ENCODE peak calls at places on chromosomes 12 and 14, in eight cellular contexts. X, F, D, B, J, R, M and Y are unnamed samples.

GRCh38 chr12:43758247-43758727 is 303 bp downstream of the PUS7L start:
- DNase-seq in B (peak), R (peak), D (peak), M (no peak), F (no peak), J (peak), X (no peak), Y (peak)

GRCh38 chr14:34718750-34719304 is 4.4 kb upstream of the CFL2 start:
- DNase-seq in R (no peak), B (no peak), X (no peak), D (no peak), M (no peak), F (no peak), J (no peak), Y (no peak)

GRCh38 chr14:36859119-36859518 is 197.5 kb downstream of the PAX9 start:
- DNase-seq in B (no peak), X (no peak), J (no peak), M (no peak), F (no peak), D (no peak), R (no peak), Y (no peak)

GRCh38 chr14:85878874-85879273 is 348.9 kb downstream of the FLRT2 start:
- DNase-seq in F (no peak), M (no peak), D (no peak), B (no peak), J (no peak), R (no peak), X (no peak), Y (no peak)

GRCh38 chr12:78584695-78585094 is 279.9 kb upstream of the SYT1 start:
- DNase-seq in X (no peak), F (peak), M (no peak), D (peak), J (no peak), B (no peak), R (no peak), Y (no peak)

GRCh38 chr12:45745861-45746277 is 16.4 kb downstream of the ARID2 start:
- DNase-seq in D (no peak), X (no peak), B (no peak), M (no peak), F (peak), J (no peak), R (no peak), Y (no peak)

GRCh38 chr14:42911642-42912041 is 1305.0 kb downstream of the LRFN5 start:
- DNase-seq in M (no peak), R (no peak), F (peak), D (no peak), J (no peak), B (no peak), X (no peak), Y (no peak)

GRCh38 chr14:99961826-99962518 is 103.2 kb upstream of the EVL start:
- DNase-seq in R (no peak), D (no peak), F (no peak), J (peak), B (no peak), M (no peak), X (no peak), Y (no peak)

GRCh38 chr14:92935446-92935845 is 12.5 kb downstream of the CHGA start:
- DNase-seq in D (no peak), J (no peak), R (no peak), F (no peak), X (no peak), B (no peak), M (no peak), Y (no peak)

GRCh38 chr12:28955491-28955890 is 193.6 kb upstream of the FAR2 start:
- DNase-seq in D (no peak), J (no peak), X (no peak), B (no peak), R (no peak), F (no peak), M (no peak), Y (no peak)

GRCh38 chr14:23421594-23421993 is 13.5 kb upstream of the MYH6 start:
- DNase-seq in B (no peak), R (no peak), F (no peak), D (no peak), J (no peak), M (no peak), X (no peak), Y (no peak)

GRCh38 chr12:46219892-46220655 is 48.8 kb downstream of the SLC38A1 start:
- DNase-seq in B (no peak), D (peak), F (peak), M (no peak), X (no peak), J (no peak), R (no peak), Y (peak)

GRCh38 chr14:43729149-43729548 is 777.9 kb downstream of the FSCB start:
- DNase-seq in B (no peak), D (peak), M (no peak), J (no peak), X (no peak), R (no peak), F (no peak), Y (no peak)

GRCh38 chr14:104094056-104094708 is 8.7 kb downstream of the ASPG start:
- DNase-seq in X (no peak), F (no peak), M (no peak), D (no peak), R (no peak), B (no peak), J (no peak), Y (peak)

GRCh38 chr14:105682956-105683570 is 156.7 kb downstream of the TMEM121 start:
- DNase-seq in M (no peak), J (peak), F (no peak), X (no peak), D (no peak), R (no peak), B (no peak), Y (no peak)

DNA sequence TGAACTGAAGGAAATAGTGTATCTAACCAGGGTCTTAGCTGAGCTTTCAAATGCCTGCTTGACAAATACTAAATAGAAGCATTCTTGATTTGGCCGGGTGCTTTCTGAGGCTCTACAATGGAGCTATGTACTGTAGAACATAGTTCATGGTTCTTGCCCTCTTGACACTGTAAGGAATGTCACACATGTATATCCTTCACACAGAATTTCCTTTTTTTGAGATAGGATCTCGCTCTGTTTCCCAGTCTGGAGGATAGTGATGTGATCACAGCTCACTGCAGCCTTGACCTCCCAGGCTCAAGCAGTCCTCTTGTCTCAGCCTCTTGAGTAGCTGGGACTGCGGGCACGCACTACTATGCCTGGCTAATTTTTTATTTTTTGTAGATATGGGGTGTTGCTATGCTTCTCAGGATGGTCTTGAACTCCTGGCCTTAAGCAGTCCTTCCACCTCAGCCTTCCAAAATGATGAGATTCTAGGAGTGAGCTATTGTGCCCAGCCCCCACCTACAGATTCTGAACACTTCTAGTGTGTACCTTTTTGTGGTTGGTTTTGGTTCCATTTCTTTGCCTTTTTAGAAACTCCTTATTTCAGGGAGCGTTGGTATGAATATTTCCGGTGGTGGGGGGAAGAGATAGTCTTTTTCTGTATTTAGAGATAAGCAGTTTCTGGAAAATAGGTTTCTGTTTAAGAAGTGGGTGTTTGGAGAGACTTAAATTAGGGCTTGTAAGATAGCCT is 4.2 kb downstream of the MLXIP start:
- DNase-seq in J (no peak), B (no peak), M (no peak), D (no peak), X (no peak), F (no peak), R (no peak), Y (no peak)
- H3K4me3 ChIP-seq in J (peak), B (peak), M (peak), D (no peak), X (no peak), F (no peak), R (no peak), Y (peak)

GRCh38 chr14:61178226-61179060 is 102.7 kb downstream of the TMEM30B start:
- DNase-seq in B (no peak), J (no peak), M (peak), F (peak), R (no peak), X (no peak), D (peak), Y (no peak)
- TF ChIP-seq EP300 in B (no peak), J (no peak), M (no peak), F (peak), R (no peak), X (peak), D (peak), Y (no peak)

GRCh38 chr14:68792022-68792829 is 641 bp downstream of the ZFP36L1 start:
- DNase-seq in M (peak), J (peak), B (peak), X (no peak), D (no peak), R (peak), F (peak), Y (no peak)

GRCh38 chr14:68794130-68794855 is 1.4 kb upstream of the ZFP36L1 start:
- DNase-seq in R (peak), X (peak), B (peak), M (peak), F (peak), J (peak), D (peak), Y (peak)

GRCh38 chr14:68794856-68795601 is 2.2 kb upstream of the ZFP36L1 start:
- DNase-seq in J (peak), R (peak), B (peak), M (peak), D (no peak), F (peak), X (peak), Y (peak)

GRCh38 chr14:68792830-68793733 is at the start of gene ZFP36L1:
- DNase-seq in X (peak), F (peak), M (peak), B (peak), R (peak), D (peak), J (peak), Y (peak)

DNA sequence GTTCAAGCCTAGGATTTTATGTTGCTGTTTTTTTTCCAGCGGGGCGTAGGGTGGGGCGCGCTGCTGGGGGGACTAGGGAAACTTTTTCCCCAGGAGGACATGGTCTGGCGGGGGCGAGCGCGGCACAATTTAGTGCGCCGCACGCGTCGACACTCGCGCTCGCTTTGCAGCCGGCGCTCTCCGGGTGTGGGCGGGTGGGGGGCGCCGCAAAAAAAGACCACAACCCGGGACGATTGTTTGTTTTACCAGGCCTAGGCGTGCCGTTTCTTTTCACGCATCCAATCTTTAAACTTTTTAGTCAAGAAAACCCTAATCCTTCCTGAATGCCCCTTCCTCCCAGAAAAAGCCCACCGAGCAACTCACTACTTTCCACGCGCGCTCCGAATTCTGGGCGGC is 865 bp upstream of the ZFP36L1 start:
- DNase-seq in X (no peak), D (no peak), R (no peak), M (no peak), J (no peak), F (no peak), B (no peak), Y (no peak)
- H3K4me3 ChIP-seq in X (peak), D (peak), R (peak), M (peak), J (peak), F (peak), B (peak), Y (peak)

GRCh38 chr12:50066402-50066801 is 9.0 kb downstream of the ASIC1 start:
- DNase-seq in D (no peak), M (no peak), R (no peak), J (peak), X (no peak), F (peak), B (no peak), Y (peak)
- TF ChIP-seq EP300 in D (no peak), M (no peak), R (no peak), J (no peak), X (no peak), F (no peak), B (no peak), Y (no peak)

DNA sequence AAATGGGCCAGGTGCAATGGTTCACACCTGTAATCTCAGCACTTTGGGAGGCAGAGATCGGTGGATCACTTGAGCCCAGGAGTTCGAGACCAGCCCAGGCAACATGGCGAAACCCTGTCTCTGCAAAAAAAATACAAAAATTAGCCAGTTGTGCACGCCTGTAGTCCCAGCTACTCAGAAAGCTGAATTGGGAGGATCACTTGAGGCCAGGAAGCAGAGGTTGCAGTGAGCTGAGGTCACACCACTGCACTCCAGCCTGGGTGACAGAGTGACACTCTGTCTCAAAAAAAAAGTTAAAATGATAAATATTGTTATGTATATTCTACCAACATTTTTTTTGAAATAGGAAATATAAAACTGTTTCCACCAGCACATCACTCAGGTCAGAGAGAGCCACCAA is 64.9 kb downstream of the NDUFA12 start:
- DNase-seq in F (no peak), R (no peak), M (no peak), X (no peak), J (no peak), B (no peak), D (no peak), Y (no peak)
- H3K4me3 ChIP-seq in F (no peak), R (no peak), M (no peak), X (no peak), J (no peak), B (no peak), D (no peak), Y (no peak)

DNA sequence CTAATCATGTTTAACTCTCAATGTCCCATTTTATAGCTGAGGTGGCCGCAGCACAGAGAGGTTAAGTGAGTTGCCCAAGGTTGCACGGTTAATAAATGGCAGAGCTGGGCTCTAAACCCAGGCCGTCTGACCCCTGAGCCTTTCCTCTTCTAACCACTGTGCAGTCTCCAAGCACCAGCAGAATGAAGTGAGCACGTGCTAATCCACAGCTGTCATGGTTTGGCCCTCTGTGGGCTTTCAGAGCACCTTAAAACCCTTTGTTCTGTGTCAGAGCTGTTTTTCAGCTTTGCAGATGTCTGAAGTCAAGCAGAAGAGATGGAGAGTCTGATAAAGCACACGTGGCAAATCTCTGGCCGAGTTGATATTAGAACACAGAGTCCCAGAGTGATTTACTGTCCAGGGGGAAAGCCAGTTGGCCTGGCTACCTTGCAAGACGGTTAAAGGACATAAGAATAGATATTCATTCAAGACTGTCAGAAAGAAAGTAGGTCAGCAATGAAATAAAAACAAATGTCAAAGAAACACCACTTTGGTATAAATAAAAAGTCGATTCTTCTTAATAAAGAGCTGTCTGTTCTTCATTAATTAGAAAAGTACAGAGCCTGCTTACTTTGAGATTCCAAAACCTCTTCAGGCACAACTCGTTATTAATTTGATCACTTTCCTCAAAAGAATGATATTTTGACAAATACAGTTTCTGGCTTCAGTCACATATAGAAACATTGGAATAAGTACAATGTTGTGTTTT is 107.3 kb downstream of the CRADD start:
- DNase-seq in B (no peak), D (peak), R (peak), X (peak), J (peak), F (peak), M (peak), Y (peak)
- TF ChIP-seq EP300 in B (peak), D (no peak), R (no peak), X (peak), J (peak), F (no peak), M (peak), Y (peak)

GRCh38 chr12:6310771-6311610 is 509 bp downstream of the PLEKHG6 start:
- DNase-seq in X (no peak), D (no peak), M (no peak), B (peak), R (no peak), J (peak), F (no peak), Y (no peak)
- H3K4me3 ChIP-seq in X (peak), D (peak), M (peak), B (peak), R (peak), J (peak), F (peak), Y (peak)

GRCh38 chr14:58331111-58331510 is 32.8 kb downstream of the ARID4A start:
- DNase-seq in D (peak), M (peak), R (peak), J (peak), F (peak), X (peak), B (peak), Y (peak)
- TF ChIP-seq EP300 in D (no peak), M (no peak), R (no peak), J (no peak), F (no peak), X (peak), B (no peak), Y (no peak)

GRCh38 chr14:74259513-74259912 is 20.3 kb downstream of the VSX2 start:
- DNase-seq in R (no peak), J (no peak), X (no peak), D (no peak), M (no peak), B (no peak), F (no peak), Y (no peak)

GRCh38 chr14:74257988-74258704 is 18.9 kb downstream of the VSX2 start:
- DNase-seq in M (no peak), J (no peak), B (no peak), R (no peak), F (no peak), X (no peak), D (no peak), Y (no peak)

GRCh38 chr14:74260525-74261233 is 21.4 kb downstream of the VSX2 start:
- DNase-seq in D (no peak), F (no peak), M (no peak), R (no peak), J (no peak), X (no peak), B (no peak), Y (no peak)

GRCh38 chr14:74257078-74257987 is 18.1 kb downstream of the VSX2 start:
- DNase-seq in X (peak), M (no peak), F (peak), J (no peak), D (no peak), R (peak), B (peak), Y (peak)

DNA sequence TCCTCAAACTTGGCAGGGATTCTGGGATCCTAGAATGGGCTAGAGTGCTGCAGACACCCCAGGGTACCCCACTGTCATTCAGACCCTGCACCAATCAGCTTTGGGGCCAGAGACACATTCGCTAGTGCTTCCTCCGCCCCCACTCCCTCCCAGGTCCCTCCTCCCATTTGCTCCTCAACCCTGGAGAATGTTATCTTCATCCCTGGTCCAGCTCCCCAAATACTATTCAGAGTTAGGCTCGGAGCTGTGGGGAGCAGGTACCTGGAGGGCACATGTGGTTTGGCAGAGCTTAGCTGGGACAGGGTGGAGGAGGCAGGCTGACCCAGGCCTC is 19.4 kb downstream of the VSX2 start:
- DNase-seq in M (no peak), X (no peak), D (no peak), R (no peak), J (no peak), F (no peak), B (no peak), Y (no peak)
- H3K4me3 ChIP-seq in M (peak), X (peak), D (no peak), R (no peak), J (no peak), F (no peak), B (peak), Y (no peak)